ENCODE peak calls at places on chromosome 19, in seven cellular contexts. One of them, this sample, is unnamed.

GRCh38 chr19:6551091-6551490 is 20.3 kb downstream of the TNFSF9 start:
- DNase-seq in aorta: no peak
- DNase-seq in ovary: no peak
- DNase-seq in GM23248: no peak
- DNase-seq in CD8-positive, alpha-beta memory T cell: no peak
- DNase-seq in PC-9: no peak
- DNase-seq in neural progenitor cell: no peak
- DNase-seq in this sample: no peak

GRCh38 chr19:11414544-11414943 is 4.6 kb downstream of the RGL3 start:
- DNase-seq in aorta: no peak
- DNase-seq in ovary: no peak
- DNase-seq in GM23248: peak; percentile 25
- DNase-seq in CD8-positive, alpha-beta memory T cell: no peak
- DNase-seq in PC-9: no peak
- DNase-seq in neural progenitor cell: no peak
- DNase-seq in this sample: no peak

GRCh38 chr19:35090160-35090794 is 25.3 kb upstream of the FXYD3 start:
- DNase-seq in aorta: no peak
- DNase-seq in ovary: peak; percentile 36
- DNase-seq in GM23248: peak; percentile 73
- DNase-seq in CD8-positive, alpha-beta memory T cell: no peak
- DNase-seq in PC-9: peak; percentile 50
- DNase-seq in neural progenitor cell: peak; percentile 78
- DNase-seq in this sample: no peak

GRCh38 chr19:43754562-43755255 is at the start of gene SMG9:
- DNase-seq in aorta: peak; percentile 100
- DNase-seq in ovary: peak; percentile 99
- DNase-seq in GM23248: peak; percentile 99
- DNase-seq in CD8-positive, alpha-beta memory T cell: peak; percentile 99
- DNase-seq in PC-9: peak; percentile 98
- DNase-seq in neural progenitor cell: peak; percentile 100
- DNase-seq in this sample: peak; percentile 96

GRCh38 chr19:21569497-21569870 is 64.1 kb downstream of the ZNF429 start:
- DNase-seq in aorta: no peak
- DNase-seq in ovary: peak; percentile 68
- DNase-seq in GM23248: peak; percentile 75
- DNase-seq in CD8-positive, alpha-beta memory T cell: no peak
- DNase-seq in PC-9: peak; percentile 8
- DNase-seq in neural progenitor cell: no peak
- DNase-seq in this sample: no peak

GRCh38 chr19:50190439-50190891 is 13.0 kb upstream of the MYH14 start:
- DNase-seq in aorta: no peak
- DNase-seq in ovary: no peak
- DNase-seq in GM23248: no peak
- DNase-seq in CD8-positive, alpha-beta memory T cell: no peak
- DNase-seq in PC-9: peak; percentile 62
- DNase-seq in neural progenitor cell: no peak
- DNase-seq in this sample: no peak

GRCh38 chr19:49790866-49791265 is 22.2 kb downstream of the FUZ start:
- DNase-seq in aorta: no peak
- DNase-seq in ovary: peak; percentile 87
- DNase-seq in GM23248: peak; percentile 71
- DNase-seq in CD8-positive, alpha-beta memory T cell: no peak
- DNase-seq in PC-9: no peak
- DNase-seq in neural progenitor cell: no peak
- DNase-seq in this sample: no peak

GRCh38 chr19:29505034-29505824 is 20.6 kb upstream of the VSTM2B start:
- DNase-seq in aorta: peak; percentile 38
- DNase-seq in ovary: no peak
- DNase-seq in GM23248: no peak
- DNase-seq in CD8-positive, alpha-beta memory T cell: no peak
- DNase-seq in PC-9: no peak
- DNase-seq in neural progenitor cell: peak; percentile 70
- DNase-seq in this sample: no peak

GRCh38 chr19:14059093-14059480 is 2.8 kb downstream of the PALM3 start:
- DNase-seq in aorta: no peak
- DNase-seq in ovary: no peak
- DNase-seq in GM23248: no peak
- DNase-seq in CD8-positive, alpha-beta memory T cell: peak; percentile 43
- DNase-seq in PC-9: no peak
- DNase-seq in neural progenitor cell: peak; percentile 56
- DNase-seq in this sample: no peak

GRCh38 chr19:56111601-56112312 is 9.3 kb downstream of the ZNF787 start:
- DNase-seq in aorta: no peak
- DNase-seq in ovary: no peak
- DNase-seq in GM23248: no peak
- DNase-seq in CD8-positive, alpha-beta memory T cell: peak; percentile 28
- DNase-seq in PC-9: peak; percentile 8
- DNase-seq in neural progenitor cell: peak; percentile 37
- DNase-seq in this sample: no peak

GRCh38 chr19:40223135-40223822 is 3.2 kb downstream of the CCNP start:
- DNase-seq in aorta: no peak
- DNase-seq in ovary: no peak
- DNase-seq in GM23248: no peak
- DNase-seq in CD8-positive, alpha-beta memory T cell: no peak
- DNase-seq in PC-9: no peak
- DNase-seq in neural progenitor cell: peak; percentile 33
- DNase-seq in this sample: peak; percentile 81

GRCh38 chr19:1262687-1263123 is 6.4 kb upstream of the CIRBP start:
- DNase-seq in aorta: no peak
- DNase-seq in ovary: peak; percentile 61
- DNase-seq in GM23248: no peak
- DNase-seq in CD8-positive, alpha-beta memory T cell: no peak
- DNase-seq in PC-9: no peak
- DNase-seq in neural progenitor cell: peak; percentile 55
- DNase-seq in this sample: no peak

GRCh38 chr19:7434391-7434790 is 54.4 kb downstream of the PEX11G start:
- DNase-seq in aorta: no peak
- DNase-seq in ovary: no peak
- DNase-seq in GM23248: no peak
- DNase-seq in CD8-positive, alpha-beta memory T cell: no peak
- DNase-seq in PC-9: no peak
- DNase-seq in neural progenitor cell: no peak
- DNase-seq in this sample: no peak

GRCh38 chr19:43534811-43535761 is 2.1 kb downstream of the ZNF575 start:
- DNase-seq in aorta: peak; percentile 93
- DNase-seq in ovary: peak; percentile 74
- DNase-seq in GM23248: peak; percentile 71
- DNase-seq in CD8-positive, alpha-beta memory T cell: no peak
- DNase-seq in PC-9: no peak
- DNase-seq in neural progenitor cell: peak; percentile 92
- DNase-seq in this sample: no peak

GRCh38 chr19:33224694-33225457 is 774 bp downstream of the SLC7A10 start:
- DNase-seq in aorta: no peak
- DNase-seq in ovary: no peak
- DNase-seq in GM23248: no peak
- DNase-seq in CD8-positive, alpha-beta memory T cell: no peak
- DNase-seq in PC-9: no peak
- DNase-seq in neural progenitor cell: no peak
- DNase-seq in this sample: no peak

GRCh38 chr19:33226550-33227241 is 1.0 kb upstream of the SLC7A10 start:
- DNase-seq in aorta: no peak
- DNase-seq in ovary: no peak
- DNase-seq in GM23248: peak; percentile 33
- DNase-seq in CD8-positive, alpha-beta memory T cell: no peak
- DNase-seq in PC-9: no peak
- DNase-seq in neural progenitor cell: peak; percentile 76
- DNase-seq in this sample: no peak

GRCh38 chr19:33225458-33225925 is at the start of gene SLC7A10:
- DNase-seq in aorta: no peak
- DNase-seq in ovary: no peak
- DNase-seq in GM23248: peak; percentile 25
- DNase-seq in CD8-positive, alpha-beta memory T cell: no peak
- DNase-seq in PC-9: no peak
- DNase-seq in neural progenitor cell: peak; percentile 71
- DNase-seq in this sample: no peak

GRCh38 chr19:33227870-33228599 is 2.4 kb upstream of the SLC7A10 start:
- DNase-seq in aorta: no peak
- DNase-seq in ovary: no peak
- DNase-seq in GM23248: no peak
- DNase-seq in CD8-positive, alpha-beta memory T cell: no peak
- DNase-seq in PC-9: no peak
- DNase-seq in neural progenitor cell: no peak
- DNase-seq in this sample: no peak

GRCh38 chr19:33227242-33227650 is 1.6 kb upstream of the SLC7A10 start:
- DNase-seq in aorta: no peak
- DNase-seq in ovary: no peak
- DNase-seq in GM23248: no peak
- DNase-seq in CD8-positive, alpha-beta memory T cell: no peak
- DNase-seq in PC-9: no peak
- DNase-seq in neural progenitor cell: no peak
- DNase-seq in this sample: no peak
- H3K4me3 ChIP-seq in aorta: no peak overlapping the region
- H3K4me3 ChIP-seq in ovary: no peak overlapping the region
- H3K4me3 ChIP-seq in GM23248: no peak overlapping the region
- H3K4me3 ChIP-seq in CD8-positive, alpha-beta memory T cell: no peak overlapping the region
- H3K4me3 ChIP-seq in PC-9: no peak overlapping the region
- H3K4me3 ChIP-seq in neural progenitor cell: peak overlapping the region; percentile 45
- H3K4me3 ChIP-seq in this sample: no peak overlapping the region

GRCh38 chr19:15563931-15564330 is 51.1 kb upstream of the CYP4F8 start:
- DNase-seq in aorta: peak; percentile 51
- DNase-seq in ovary: no peak
- DNase-seq in GM23248: no peak
- DNase-seq in CD8-positive, alpha-beta memory T cell: no peak
- DNase-seq in PC-9: no peak
- DNase-seq in neural progenitor cell: no peak
- DNase-seq in this sample: no peak
- H3K4me1 ChIP-seq in aorta: no peaks in the 10 kb centered on the region
- H3K4me1 ChIP-seq in ovary: peaks cover 6% of the 10 kb centered on the region
- H3K4me1 ChIP-seq in GM23248: no peaks in the 10 kb centered on the region
- H3K4me1 ChIP-seq in CD8-positive, alpha-beta memory T cell: no peaks in the 10 kb centered on the region
- H3K4me1 ChIP-seq in PC-9: peaks cover 21% of the 10 kb centered on the region
- H3K4me1 ChIP-seq in neural progenitor cell: no peaks in the 10 kb centered on the region
- H3K4me1 ChIP-seq in this sample: no peaks in the 10 kb centered on the region

GRCh38 chr19:46718934-46719551 is 2.1 kb upstream of the PRKD2 start:
- DNase-seq in aorta: no peak
- DNase-seq in ovary: no peak
- DNase-seq in GM23248: no peak
- DNase-seq in CD8-positive, alpha-beta memory T cell: no peak
- DNase-seq in PC-9: no peak
- DNase-seq in neural progenitor cell: no peak
- DNase-seq in this sample: peak; percentile 47

GRCh38 chr19:46719629-46720515 is 3.0 kb upstream of the PRKD2 start:
- DNase-seq in aorta: no peak
- DNase-seq in ovary: no peak
- DNase-seq in GM23248: no peak
- DNase-seq in CD8-positive, alpha-beta memory T cell: no peak
- DNase-seq in PC-9: no peak
- DNase-seq in neural progenitor cell: no peak
- DNase-seq in this sample: peak; percentile 34

GRCh38 chr19:46717716-46718143 is 816 bp upstream of the PRKD2 start:
- DNase-seq in aorta: no peak
- DNase-seq in ovary: no peak
- DNase-seq in GM23248: peak; percentile 45
- DNase-seq in CD8-positive, alpha-beta memory T cell: no peak
- DNase-seq in PC-9: no peak
- DNase-seq in neural progenitor cell: no peak
- DNase-seq in this sample: no peak

GRCh38 chr19:46717034-46717715 is at the start of gene PRKD2:
- DNase-seq in aorta: peak; percentile 98
- DNase-seq in ovary: peak; percentile 96
- DNase-seq in GM23248: peak; percentile 89
- DNase-seq in CD8-positive, alpha-beta memory T cell: peak; percentile 83
- DNase-seq in PC-9: peak; percentile 87
- DNase-seq in neural progenitor cell: peak; percentile 96
- DNase-seq in this sample: peak; percentile 90

GRCh38 chr19:46718157-46718933 is 1.4 kb upstream of the PRKD2 start:
- DNase-seq in aorta: no peak
- DNase-seq in ovary: no peak
- DNase-seq in GM23248: peak; percentile 36
- DNase-seq in CD8-positive, alpha-beta memory T cell: peak; percentile 42
- DNase-seq in PC-9: no peak
- DNase-seq in neural progenitor cell: peak; percentile 30
- DNase-seq in this sample: no peak
- H3K4me3 ChIP-seq in aorta: no peak overlapping the region
- H3K4me3 ChIP-seq in ovary: no peak overlapping the region
- H3K4me3 ChIP-seq in GM23248: no peak overlapping the region
- H3K4me3 ChIP-seq in CD8-positive, alpha-beta memory T cell: peak overlapping the region; percentile 64
- H3K4me3 ChIP-seq in PC-9: no peak overlapping the region
- H3K4me3 ChIP-seq in neural progenitor cell: no peak overlapping the region
- H3K4me3 ChIP-seq in this sample: no peak overlapping the region

GRCh38 chr19:45767410-45767880 is 1.6 kb downstream of the SIX5 start:
- DNase-seq in aorta: peak; percentile 91
- DNase-seq in ovary: peak; percentile 88
- DNase-seq in GM23248: peak; percentile 92
- DNase-seq in CD8-positive, alpha-beta memory T cell: no peak
- DNase-seq in PC-9: peak; percentile 88
- DNase-seq in neural progenitor cell: peak; percentile 88
- DNase-seq in this sample: no peak
- H3K4me1 ChIP-seq in aorta: no peaks in the 10 kb centered on the region
- H3K4me1 ChIP-seq in ovary: peaks cover 27% of the 10 kb centered on the region
- H3K4me1 ChIP-seq in GM23248: peaks cover 5% of the 10 kb centered on the region
- H3K4me1 ChIP-seq in CD8-positive, alpha-beta memory T cell: no peaks in the 10 kb centered on the region
- H3K4me1 ChIP-seq in PC-9: peaks cover 17% of the 10 kb centered on the region
- H3K4me1 ChIP-seq in neural progenitor cell: peaks cover 34% of the 10 kb centered on the region
- H3K4me1 ChIP-seq in this sample: no peaks in the 10 kb centered on the region

DNA sequence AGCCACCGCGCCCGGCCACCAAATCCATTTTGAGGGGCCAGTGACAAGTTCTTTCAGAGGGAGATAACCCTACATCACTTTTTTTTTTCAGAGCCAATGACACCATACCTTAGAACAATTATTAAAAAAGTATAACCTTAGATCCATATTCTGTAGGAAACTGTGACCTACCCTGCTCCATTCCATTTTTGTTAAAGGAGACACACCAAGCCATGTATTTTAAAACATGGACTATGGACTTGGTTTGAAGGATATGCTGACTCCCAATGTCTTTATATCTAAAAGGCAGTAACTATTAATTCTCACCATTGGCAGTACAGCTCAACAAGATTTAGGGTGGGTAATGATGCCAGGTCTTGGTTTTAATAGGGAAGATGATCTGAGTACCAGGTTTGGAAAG is 1.1 kb downstream of the GSK3A start:
- DNase-seq in aorta: no peak
- DNase-seq in ovary: no peak
- DNase-seq in GM23248: no peak
- DNase-seq in CD8-positive, alpha-beta memory T cell: no peak
- DNase-seq in PC-9: no peak
- DNase-seq in neural progenitor cell: no peak
- DNase-seq in this sample: no peak
- H3K4me3 ChIP-seq in aorta: peak overlapping the region; percentile 63
- H3K4me3 ChIP-seq in ovary: peak overlapping the region; percentile 55
- H3K4me3 ChIP-seq in GM23248: peak overlapping the region; percentile 86
- H3K4me3 ChIP-seq in CD8-positive, alpha-beta memory T cell: peak overlapping the region; percentile 62
- H3K4me3 ChIP-seq in PC-9: peak overlapping the region; percentile 88
- H3K4me3 ChIP-seq in neural progenitor cell: peak overlapping the region; percentile 92
- H3K4me3 ChIP-seq in this sample: peak overlapping the region; percentile 96